ENCODE peak calls at places on chromosomes 6 and 20, in eight cellular contexts. P is GDM1, K is NCI-H2171 treated with DMSO at 0.1 percent for 48 hours, W is pancreas, I is GM10248, V is HS-5, Y is cardiac septum, B is astrocyte of the cerebellum. A is an unnamed sample.

GRCh38 chr20:41466836-41467619 is 100.4 kb upstream of the EMILIN3 start:
- DNase-seq in K (no peak), B (no peak), V (no peak), I (no peak), Y (no peak), P (no peak), W (no peak), A (no peak)

GRCh38 chr20:54131675-54132611 is 41.8 kb downstream of the CYP24A1 start:
- DNase-seq in W (no peak), V (no peak), B (no peak), Y (no peak), P (no peak), K (no peak), I (no peak), A (no peak)

GRCh38 chr6:104527311-104527710 is 332.4 kb downstream of the HACE1 start:
- DNase-seq in Y (no peak), V (no peak), B (no peak), W (no peak), P (peak), I (no peak), K (no peak), A (no peak)

GRCh38 chr20:49712118-49712517 is 1.6 kb downstream of the B4GALT5 start:
- DNase-seq in B (no peak), Y (no peak), K (no peak), W (no peak), P (no peak), V (no peak), I (no peak), A (no peak)

GRCh38 chr6:43516367-43516696 is 394 bp downstream of the YIPF3 start:
- DNase-seq in B (no peak), P (no peak), K (no peak), Y (no peak), I (no peak), W (no peak), V (no peak), A (no peak)

GRCh38 chr6:127201321-127201720 is 65.3 kb upstream of the RNF146 start:
- DNase-seq in B (no peak), V (no peak), I (no peak), W (no peak), P (no peak), Y (no peak), K (no peak), A (no peak)

GRCh38 chr20:47113362-47114118 is 218.9 kb downstream of the EYA2 start:
- DNase-seq in P (no peak), V (no peak), W (no peak), I (no peak), B (no peak), Y (peak), K (peak), A (no peak)

GRCh38 chr20:17612975-17613327 is 43.1 kb downstream of the DSTN start:
- DNase-seq in W (no peak), K (no peak), B (no peak), I (no peak), Y (no peak), P (no peak), V (no peak), A (no peak)

GRCh38 chr6:37049990-37050853 is 44.8 kb downstream of the FGD2 start:
- DNase-seq in Y (peak), I (peak), P (peak), V (no peak), W (no peak), K (no peak), B (no peak), A (peak)

GRCh38 chr6:155417454-155417853 is 38.2 kb downstream of the NOX3 start:
- DNase-seq in K (no peak), W (no peak), P (no peak), B (no peak), V (no peak), I (peak), Y (no peak), A (no peak)

GRCh38 chr20:3471397-3472021 is 691 bp downstream of the ATRN start:
- DNase-seq in I (no peak), B (no peak), Y (no peak), P (no peak), W (no peak), V (no peak), K (no peak), A (no peak)

GRCh38 chr20:23370873-23371272 is 8.9 kb downstream of the GZF1 start:
- DNase-seq in I (no peak), P (no peak), B (no peak), K (no peak), W (no peak), Y (no peak), V (no peak), A (no peak)

GRCh38 chr6:122008105-122009100 is 391.0 kb upstream of the HSF2 start:
- DNase-seq in P (no peak), I (no peak), V (no peak), B (peak), K (no peak), W (no peak), Y (no peak), A (no peak)

GRCh38 chr6:46353450-46353998 is 137.7 kb downstream of the RCAN2 start:
- DNase-seq in B (no peak), Y (no peak), W (no peak), P (no peak), I (no peak), V (no peak), K (no peak), A (no peak)

GRCh38 chr6:47195251-47195650 is 114.5 kb downstream of the TNFRSF21 start:
- DNase-seq in W (no peak), B (no peak), Y (no peak), P (no peak), I (no peak), V (no peak), K (peak), A (no peak)

GRCh38 chr6:126112171-126112632 is 125.9 kb downstream of the TRMT11 start:
- DNase-seq in I (no peak), P (no peak), V (no peak), K (no peak), W (no peak), B (peak), Y (no peak), A (no peak)

GRCh38 chr6:122652431-122652830 is 42.2 kb downstream of the PKIB start:
- DNase-seq in P (no peak), V (no peak), K (no peak), Y (no peak), I (no peak), B (no peak), W (no peak), A (no peak)

GRCh38 chr6:153956807-153957206 is 82.2 kb upstream of the OPRM1 start:
- DNase-seq in K (no peak), W (no peak), P (no peak), I (no peak), Y (no peak), V (peak), B (no peak), A (no peak)

GRCh38 chr6:106098383-106099234 is 12.5 kb downstream of the PRDM1 start:
- DNase-seq in V (no peak), Y (no peak), K (no peak), B (no peak), W (no peak), I (no peak), P (peak), A (peak)

GRCh38 chr6:122871079-122871478 is 82.0 kb downstream of the SMPDL3A start:
- DNase-seq in V (no peak), I (no peak), W (no peak), K (no peak), Y (no peak), P (no peak), B (no peak), A (no peak)

GRCh38 chr20:44579313-44580090 is 2.9 kb upstream of the PKIG start:
- DNase-seq in Y (no peak), K (no peak), B (no peak), P (no peak), I (no peak), W (no peak), V (no peak), A (no peak)

GRCh38 chr6:25963426-25964123 is 973 bp downstream of the TRIM38 start:
- DNase-seq in I (no peak), Y (no peak), B (no peak), V (no peak), P (no peak), W (no peak), K (no peak), A (no peak)

GRCh38 chr6:43715056-43715788 is 27.6 kb upstream of the MRPS18A start:
- DNase-seq in Y (no peak), I (peak), W (no peak), V (no peak), K (no peak), B (no peak), P (no peak), A (no peak)

GRCh38 chr6:149060300-149060984 is 257.1 kb upstream of the TAB2 start:
- DNase-seq in I (peak), W (no peak), P (peak), B (no peak), V (no peak), K (peak), Y (no peak), A (peak)

GRCh38 chr20:38091447-38092216 is 58.1 kb downstream of the RPRD1B start:
- DNase-seq in W (no peak), P (no peak), Y (no peak), B (no peak), K (no peak), I (peak), V (no peak), A (no peak)

GRCh38 chr6:41064841-41065240 is 7.3 kb downstream of the OARD1 start:
- DNase-seq in K (no peak), Y (no peak), B (no peak), P (no peak), W (no peak), I (no peak), V (no peak), A (no peak)

GRCh38 chr20:54140927-54141566 is 32.7 kb downstream of the CYP24A1 start:
- DNase-seq in Y (no peak), K (no peak), I (no peak), P (no peak), V (peak), W (no peak), B (peak), A (no peak)

A was measured in activated T-helper 9 cell treated with anti-CD3 and anti-CD28 coated beads, Interleukin-2, amount 50 U/mL, for 16 hours.